ENCODE peak calls at places on chromosomes 2 and 18, in nine cellular contexts. One of them, this sample, is unnamed.

GRCh38 chr18:46621871-46622270 is 35.1 kb downstream of the LOXHD1 start:
- DNase-seq in T-helper 2 cell: no peak
- DNase-seq in effector memory CD8-positive, alpha-beta T cell: no peak
- DNase-seq in Calu3: no peak
- DNase-seq in RWPE1: no peak
- DNase-seq in endothelial cell of umbilical vein: no peak
- DNase-seq in hepatocyte: no peak
- DNase-seq in B cell: no peak
- DNase-seq in fibroblast of the conjunctiva: no peak
- DNase-seq in this sample: no peak

GRCh38 chr2:236872971-236873370 is 212.7 kb upstream of the COPS8 start:
- DNase-seq in T-helper 2 cell: no peak
- DNase-seq in effector memory CD8-positive, alpha-beta T cell: no peak
- DNase-seq in Calu3: no peak
- DNase-seq in RWPE1: no peak
- DNase-seq in endothelial cell of umbilical vein: no peak
- DNase-seq in hepatocyte: no peak
- DNase-seq in B cell: no peak
- DNase-seq in fibroblast of the conjunctiva: no peak
- DNase-seq in this sample: no peak

GRCh38 chr2:88885679-88886402 is 194.4 kb downstream of the RPIA start:
- DNase-seq in T-helper 2 cell: no peak
- DNase-seq in effector memory CD8-positive, alpha-beta T cell: no peak
- DNase-seq in Calu3: no peak
- DNase-seq in RWPE1: no peak
- DNase-seq in endothelial cell of umbilical vein: no peak
- DNase-seq in hepatocyte: no peak
- DNase-seq in B cell: no peak
- DNase-seq in fibroblast of the conjunctiva: no peak
- DNase-seq in this sample: no peak

GRCh38 chr2:46967990-46968647 is 52.5 kb upstream of the MCFD2 start:
- DNase-seq in T-helper 2 cell: no peak
- DNase-seq in effector memory CD8-positive, alpha-beta T cell: no peak
- DNase-seq in Calu3: peak; percentile 80
- DNase-seq in RWPE1: peak; percentile 83
- DNase-seq in endothelial cell of umbilical vein: peak; percentile 60
- DNase-seq in hepatocyte: peak; percentile 68
- DNase-seq in B cell: no peak
- DNase-seq in fibroblast of the conjunctiva: peak; percentile 95
- DNase-seq in this sample: no peak

GRCh38 chr2:69565431-69565839 is 78.1 kb downstream of the AAK1 start:
- DNase-seq in T-helper 2 cell: peak; percentile 32
- DNase-seq in effector memory CD8-positive, alpha-beta T cell: peak; percentile 66
- DNase-seq in Calu3: peak; percentile 67
- DNase-seq in RWPE1: peak; percentile 14
- DNase-seq in endothelial cell of umbilical vein: peak; percentile 47
- DNase-seq in hepatocyte: peak; percentile 45
- DNase-seq in B cell: peak; percentile 75
- DNase-seq in fibroblast of the conjunctiva: no peak
- DNase-seq in this sample: peak; percentile 17

GRCh38 chr2:174063492-174064092 is 98.4 kb upstream of the SP3 start:
- DNase-seq in T-helper 2 cell: no peak
- DNase-seq in effector memory CD8-positive, alpha-beta T cell: no peak
- DNase-seq in Calu3: no peak
- DNase-seq in RWPE1: peak; percentile 67
- DNase-seq in endothelial cell of umbilical vein: no peak
- DNase-seq in hepatocyte: no peak
- DNase-seq in B cell: no peak
- DNase-seq in fibroblast of the conjunctiva: no peak
- DNase-seq in this sample: no peak

GRCh38 chr2:128746356-128746755 is 427.7 kb upstream of the HS6ST1 start:
- DNase-seq in T-helper 2 cell: no peak
- DNase-seq in effector memory CD8-positive, alpha-beta T cell: no peak
- DNase-seq in Calu3: peak; percentile 57
- DNase-seq in RWPE1: peak; percentile 66
- DNase-seq in endothelial cell of umbilical vein: no peak
- DNase-seq in hepatocyte: peak; percentile 78
- DNase-seq in B cell: no peak
- DNase-seq in fibroblast of the conjunctiva: no peak
- DNase-seq in this sample: no peak

GRCh38 chr2:109083771-109084170 is 45.2 kb upstream of the SH3RF3 start:
- DNase-seq in T-helper 2 cell: no peak
- DNase-seq in effector memory CD8-positive, alpha-beta T cell: no peak
- DNase-seq in Calu3: no peak
- DNase-seq in RWPE1: no peak
- DNase-seq in endothelial cell of umbilical vein: no peak
- DNase-seq in hepatocyte: no peak
- DNase-seq in B cell: no peak
- DNase-seq in fibroblast of the conjunctiva: no peak
- DNase-seq in this sample: no peak

GRCh38 chr2:176409671-176410070 is 140.4 kb downstream of the MTX2 start:
- DNase-seq in T-helper 2 cell: no peak
- DNase-seq in effector memory CD8-positive, alpha-beta T cell: no peak
- DNase-seq in Calu3: no peak
- DNase-seq in RWPE1: no peak
- DNase-seq in endothelial cell of umbilical vein: no peak
- DNase-seq in hepatocyte: no peak
- DNase-seq in B cell: no peak
- DNase-seq in fibroblast of the conjunctiva: no peak
- DNase-seq in this sample: no peak

GRCh38 chr2:10532631-10533101 is 84.5 kb upstream of the ODC1 start:
- DNase-seq in T-helper 2 cell: no peak
- DNase-seq in effector memory CD8-positive, alpha-beta T cell: no peak
- DNase-seq in Calu3: peak; percentile 74
- DNase-seq in RWPE1: no peak
- DNase-seq in endothelial cell of umbilical vein: no peak
- DNase-seq in hepatocyte: no peak
- DNase-seq in B cell: no peak
- DNase-seq in fibroblast of the conjunctiva: no peak
- DNase-seq in this sample: no peak

GRCh38 chr2:189261431-189261841 is 81.9 kb upstream of the COL5A2 start:
- DNase-seq in T-helper 2 cell: peak; percentile 69
- DNase-seq in effector memory CD8-positive, alpha-beta T cell: peak; percentile 1
- DNase-seq in Calu3: no peak
- DNase-seq in RWPE1: peak; percentile 34
- DNase-seq in endothelial cell of umbilical vein: peak; percentile 95
- DNase-seq in hepatocyte: no peak
- DNase-seq in B cell: no peak
- DNase-seq in fibroblast of the conjunctiva: peak; percentile 68
- DNase-seq in this sample: no peak

GRCh38 chr18:32310119-32310518 is 120.3 kb downstream of the MEP1B start:
- DNase-seq in T-helper 2 cell: no peak
- DNase-seq in effector memory CD8-positive, alpha-beta T cell: no peak
- DNase-seq in Calu3: no peak
- DNase-seq in RWPE1: no peak
- DNase-seq in endothelial cell of umbilical vein: no peak
- DNase-seq in hepatocyte: peak; percentile 28
- DNase-seq in B cell: no peak
- DNase-seq in fibroblast of the conjunctiva: no peak
- DNase-seq in this sample: no peak

GRCh38 chr2:230325316-230326243 is 1.4 kb upstream of the SP140L start:
- DNase-seq in T-helper 2 cell: no peak
- DNase-seq in effector memory CD8-positive, alpha-beta T cell: no peak
- DNase-seq in Calu3: no peak
- DNase-seq in RWPE1: no peak
- DNase-seq in endothelial cell of umbilical vein: no peak
- DNase-seq in hepatocyte: no peak
- DNase-seq in B cell: no peak
- DNase-seq in fibroblast of the conjunctiva: no peak
- DNase-seq in this sample: no peak

GRCh38 chr2:240436626-240437180 is 1.2 kb downstream of the GPC1 start:
- DNase-seq in T-helper 2 cell: no peak
- DNase-seq in effector memory CD8-positive, alpha-beta T cell: no peak
- DNase-seq in Calu3: no peak
- DNase-seq in RWPE1: no peak
- DNase-seq in endothelial cell of umbilical vein: no peak
- DNase-seq in hepatocyte: peak; percentile 63
- DNase-seq in B cell: peak; percentile 39
- DNase-seq in fibroblast of the conjunctiva: no peak
- DNase-seq in this sample: no peak

GRCh38 chr2:140627136-140627535 is 1503.7 kb downstream of the LRP1B start:
- DNase-seq in T-helper 2 cell: no peak
- DNase-seq in effector memory CD8-positive, alpha-beta T cell: no peak
- DNase-seq in Calu3: no peak
- DNase-seq in RWPE1: no peak
- DNase-seq in endothelial cell of umbilical vein: no peak
- DNase-seq in hepatocyte: no peak
- DNase-seq in B cell: no peak
- DNase-seq in fibroblast of the conjunctiva: no peak
- DNase-seq in this sample: no peak

GRCh38 chr2:66854304-66854703 is 419.4 kb downstream of the MEIS1 start:
- DNase-seq in T-helper 2 cell: no peak
- DNase-seq in effector memory CD8-positive, alpha-beta T cell: no peak
- DNase-seq in Calu3: no peak
- DNase-seq in RWPE1: no peak
- DNase-seq in endothelial cell of umbilical vein: no peak
- DNase-seq in hepatocyte: no peak
- DNase-seq in B cell: no peak
- DNase-seq in fibroblast of the conjunctiva: no peak
- DNase-seq in this sample: no peak

GRCh38 chr2:37658682-37659081 is 12.8 kb downstream of the CDC42EP3 start:
- DNase-seq in T-helper 2 cell: no peak
- DNase-seq in effector memory CD8-positive, alpha-beta T cell: no peak
- DNase-seq in Calu3: no peak
- DNase-seq in RWPE1: no peak
- DNase-seq in endothelial cell of umbilical vein: no peak
- DNase-seq in hepatocyte: no peak
- DNase-seq in B cell: no peak
- DNase-seq in fibroblast of the conjunctiva: no peak
- DNase-seq in this sample: no peak

GRCh38 chr2:94762600-94762999 is 108.6 kb upstream of the TEKT4 start:
- DNase-seq in T-helper 2 cell: no peak
- DNase-seq in effector memory CD8-positive, alpha-beta T cell: no peak
- DNase-seq in Calu3: no peak
- DNase-seq in RWPE1: no peak
- DNase-seq in endothelial cell of umbilical vein: no peak
- DNase-seq in hepatocyte: no peak
- DNase-seq in B cell: no peak
- DNase-seq in fibroblast of the conjunctiva: no peak
- DNase-seq in this sample: no peak

GRCh38 chr2:1081411-1082225 is 131.0 kb downstream of the SNTG2 start:
- DNase-seq in T-helper 2 cell: no peak
- DNase-seq in effector memory CD8-positive, alpha-beta T cell: no peak
- DNase-seq in Calu3: no peak
- DNase-seq in RWPE1: no peak
- DNase-seq in endothelial cell of umbilical vein: no peak
- DNase-seq in hepatocyte: no peak
- DNase-seq in B cell: no peak
- DNase-seq in fibroblast of the conjunctiva: no peak
- DNase-seq in this sample: no peak

GRCh38 chr2:190533968-190534309 is 583 bp downstream of the NEMP2 start:
- DNase-seq in T-helper 2 cell: peak; percentile 52
- DNase-seq in effector memory CD8-positive, alpha-beta T cell: peak; percentile 48
- DNase-seq in Calu3: no peak
- DNase-seq in RWPE1: no peak
- DNase-seq in endothelial cell of umbilical vein: no peak
- DNase-seq in hepatocyte: peak; percentile 43
- DNase-seq in B cell: peak; percentile 62
- DNase-seq in fibroblast of the conjunctiva: no peak
- DNase-seq in this sample: no peak

GRCh38 chr18:7617738-7618422 is 50.8 kb downstream of the PTPRM start:
- DNase-seq in T-helper 2 cell: no peak
- DNase-seq in effector memory CD8-positive, alpha-beta T cell: no peak
- DNase-seq in Calu3: no peak
- DNase-seq in RWPE1: no peak
- DNase-seq in endothelial cell of umbilical vein: peak; percentile 52
- DNase-seq in hepatocyte: peak; percentile 37
- DNase-seq in B cell: no peak
- DNase-seq in fibroblast of the conjunctiva: peak; percentile 36
- DNase-seq in this sample: no peak

GRCh38 chr18:7901657-7902056 is 334.5 kb downstream of the PTPRM start:
- DNase-seq in T-helper 2 cell: no peak
- DNase-seq in effector memory CD8-positive, alpha-beta T cell: no peak
- DNase-seq in Calu3: no peak
- DNase-seq in RWPE1: no peak
- DNase-seq in endothelial cell of umbilical vein: no peak
- DNase-seq in hepatocyte: no peak
- DNase-seq in B cell: no peak
- DNase-seq in fibroblast of the conjunctiva: no peak
- DNase-seq in this sample: no peak

GRCh38 chr2:120346034-120346666 is at the start of gene INHBB:
- DNase-seq in T-helper 2 cell: no peak
- DNase-seq in effector memory CD8-positive, alpha-beta T cell: no peak
- DNase-seq in Calu3: no peak
- DNase-seq in RWPE1: no peak
- DNase-seq in endothelial cell of umbilical vein: no peak
- DNase-seq in hepatocyte: peak; percentile 73
- DNase-seq in B cell: peak; percentile 22
- DNase-seq in fibroblast of the conjunctiva: no peak
- DNase-seq in this sample: no peak

GRCh38 chr2:47849368-47849767 is 56.9 kb downstream of the FBXO11 start:
- DNase-seq in T-helper 2 cell: no peak
- DNase-seq in effector memory CD8-positive, alpha-beta T cell: no peak
- DNase-seq in Calu3: no peak
- DNase-seq in RWPE1: no peak
- DNase-seq in endothelial cell of umbilical vein: no peak
- DNase-seq in hepatocyte: no peak
- DNase-seq in B cell: no peak
- DNase-seq in fibroblast of the conjunctiva: no peak
- DNase-seq in this sample: no peak

GRCh38 chr2:187390891-187391290 is 57.2 kb downstream of the CALCRL start:
- DNase-seq in T-helper 2 cell: no peak
- DNase-seq in effector memory CD8-positive, alpha-beta T cell: no peak
- DNase-seq in Calu3: peak; percentile 31
- DNase-seq in RWPE1: peak; percentile 50
- DNase-seq in endothelial cell of umbilical vein: peak; percentile 56
- DNase-seq in hepatocyte: no peak
- DNase-seq in B cell: no peak
- DNase-seq in fibroblast of the conjunctiva: peak; percentile 9
- DNase-seq in this sample: no peak

GRCh38 chr18:67199993-67200617 is 316.4 kb downstream of the DSEL start:
- DNase-seq in T-helper 2 cell: no peak
- DNase-seq in effector memory CD8-positive, alpha-beta T cell: no peak
- DNase-seq in Calu3: peak; percentile 13
- DNase-seq in RWPE1: peak; percentile 25
- DNase-seq in endothelial cell of umbilical vein: peak; percentile 72
- DNase-seq in hepatocyte: peak; percentile 57
- DNase-seq in B cell: peak; percentile 35
- DNase-seq in fibroblast of the conjunctiva: peak; percentile 55
- DNase-seq in this sample: no peak

GRCh38 chr2:52260904-52261303 is 1229.0 kb upstream of the NRXN1 start:
- DNase-seq in T-helper 2 cell: no peak
- DNase-seq in effector memory CD8-positive, alpha-beta T cell: no peak
- DNase-seq in Calu3: no peak
- DNase-seq in RWPE1: no peak
- DNase-seq in endothelial cell of umbilical vein: no peak
- DNase-seq in hepatocyte: no peak
- DNase-seq in B cell: no peak
- DNase-seq in fibroblast of the conjunctiva: peak; percentile 47
- DNase-seq in this sample: no peak

This sample was measured in HL-60.